ENCODE peak calls at places on chromosomes 1 and 21, in seven cellular contexts. Q is heart right ventricle; H is CD8-positive, alpha-beta T cell; K is mammary epithelial cell; T is esophagus squamous epithelium; Z is thyroid gland; S is AG04450. C is an unnamed sample.

GRCh38 chr1:101846820-101847219 is 149.9 kb downstream of the OLFM3 start:
- DNase-seq in T (no peak), H (no peak), K (no peak), S (no peak), Q (no peak), Z (no peak), C (no peak)

GRCh38 chr1:179599623-179600249 is 8.1 kb downstream of the TDRD5 start:
- DNase-seq in S (no peak), K (peak; percentile 32), Z (peak; percentile 49), H (no peak), Q (no peak), T (no peak), C (peak; percentile 37)

GRCh38 chr1:60978421-60979357 is 103.7 kb upstream of the NFIA start:
- DNase-seq in K (peak; percentile 38), S (no peak), Q (peak; percentile 23), Z (no peak), H (peak; percentile 24), T (no peak), C (peak; percentile 11)

GRCh38 chr1:166479052-166479631 is 312.3 kb upstream of the FAM78B start:
- DNase-seq in S (peak; percentile 6), H (peak; percentile 37), K (peak; percentile 9), Q (peak; percentile 21), Z (peak; percentile 57), T (no peak), C (peak; percentile 34)

GRCh38 chr21:45514311-45515021 is 27.8 kb downstream of the SLC19A1 start:
- DNase-seq in Z (no peak), H (no peak), K (no peak), S (no peak), Q (peak; percentile 8), T (no peak), C (no peak)

GRCh38 chr1:36351222-36351977 is 28.0 kb upstream of the EVA1B start:
- DNase-seq in Z (peak; percentile 80), Q (no peak), T (no peak), K (peak; percentile 86), S (no peak), H (no peak), C (no peak)

GRCh38 chr1:211928222-211928856 is 97.8 kb upstream of the LPGAT1 start:
- DNase-seq in T (no peak), S (no peak), Z (no peak), Q (no peak), K (peak; percentile 92), H (no peak), C (no peak)

GRCh38 chr1:165912638-165913037 is 85.2 kb downstream of the UCK2 start:
- DNase-seq in Q (no peak), S (no peak), T (no peak), H (no peak), Z (no peak), K (no peak), C (no peak)

GRCh38 chr21:38244885-38245869 is 11.6 kb upstream of the KCNJ15 start:
- DNase-seq in Q (no peak), K (peak; percentile 99), S (peak; percentile 74), H (peak; percentile 25), T (no peak), Z (no peak), C (peak; percentile 14)

GRCh38 chr1:233879841-233880240 is 24.6 kb upstream of the SLC35F3 start:
- DNase-seq in K (no peak), H (no peak), Z (no peak), S (no peak), T (no peak), Q (no peak), C (no peak)

GRCh38 chr1:228867951-228868730 is 132.9 kb downstream of the RHOU start:
- DNase-seq in Q (no peak), Z (no peak), T (no peak), H (no peak), K (no peak), S (no peak), C (no peak)

GRCh38 chr1:3717715-3718601 is 34.3 kb upstream of the CCDC27 start:
- DNase-seq in S (no peak), T (no peak), K (no peak), Q (no peak), H (no peak), Z (no peak), C (peak; percentile 14)

GRCh38 chr1:155125946-155126493 is 1.7 kb upstream of the EFNA1 start:
- DNase-seq in H (no peak), Z (peak; percentile 73), K (no peak), S (no peak), T (no peak), Q (peak; percentile 61), C (no peak)

GRCh38 chr1:157776971-157777386 is at the start of gene FCRL2:
- DNase-seq in T (no peak), Q (no peak), K (no peak), Z (no peak), S (no peak), H (no peak), C (peak; percentile 7)

GRCh38 chr21:44926364-44927101 is 5.8 kb upstream of the ITGB2 start:
- DNase-seq in S (no peak), T (no peak), H (peak; percentile 63), Z (no peak), K (peak; percentile 83), Q (no peak), C (peak; percentile 69)

GRCh38 chr1:233261615-233262168 is 33.8 kb downstream of the PCNX2 start:
- DNase-seq in Q (no peak), H (no peak), S (no peak), T (no peak), Z (no peak), K (no peak), C (no peak)

GRCh38 chr1:244041475-244042100 is 9.5 kb upstream of the ZBTB18 start:
- DNase-seq in S (no peak), Q (no peak), T (no peak), K (no peak), H (no peak), Z (no peak), C (no peak)

GRCh38 chr1:94924967-94925366 is 1.9 kb downstream of the CNN3 start:
- DNase-seq in S (no peak), H (no peak), Q (no peak), K (peak; percentile 31), Z (no peak), T (no peak), C (no peak)

GRCh38 chr1:94926915-94927404 is at the start of gene CNN3:
- DNase-seq in K (peak; percentile 92), S (peak; percentile 83), Z (peak; percentile 95), H (peak; percentile 73), Q (peak; percentile 94), T (no peak), C (no peak)

GRCh38 chr1:94925561-94926364 is 1.1 kb downstream of the CNN3 start:
- DNase-seq in K (peak; percentile 84), Z (peak; percentile 73), S (peak; percentile 80), T (no peak), H (no peak), Q (peak; percentile 61), C (no peak)

GRCh38 chr1:94927405-94928175 is 680 bp upstream of the CNN3 start:
- DNase-seq in Q (no peak), H (no peak), S (no peak), K (peak; percentile 36), Z (peak; percentile 59), T (no peak), C (no peak)

DNA sequence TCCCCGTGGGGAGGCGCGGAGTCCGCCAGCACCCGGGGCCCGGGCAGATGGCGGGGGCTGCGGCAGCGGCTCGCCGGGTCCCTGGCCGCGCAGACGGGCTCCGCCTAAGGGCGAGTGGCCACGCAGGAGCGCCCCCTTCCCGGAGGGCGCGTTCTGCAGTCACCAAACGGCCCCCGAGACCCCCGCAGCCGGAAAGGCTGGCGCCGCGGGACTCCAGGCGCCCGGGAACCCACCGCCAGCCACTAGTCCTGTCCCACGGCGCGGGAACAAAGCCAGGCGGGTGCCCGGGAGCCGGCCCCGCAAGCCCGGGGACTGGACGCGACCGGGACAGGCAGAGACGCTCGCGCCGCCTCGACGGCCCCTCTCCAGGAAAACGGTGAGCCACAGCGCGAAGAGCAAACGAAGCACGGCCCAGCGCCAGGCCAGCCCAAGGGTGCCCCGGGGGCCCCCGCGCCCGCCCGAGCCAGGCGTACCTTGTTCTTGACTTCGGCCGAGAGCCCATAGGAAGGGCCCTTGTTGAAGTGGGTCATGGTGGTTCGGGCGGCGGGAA is 470 bp downstream of the CNN3 start:
- DNase-seq in H (peak; percentile 28), K (peak; percentile 48), Q (peak; percentile 75), T (no peak), S (no peak), Z (peak; percentile 58), C (no peak)
- TF ChIP-seq CTCF in H (no peak), K (peak; percentile 43), Q (peak; percentile 38), T (peak; percentile 37), S (peak; percentile 52), Z (peak; percentile 46), C (no peak)

DNA sequence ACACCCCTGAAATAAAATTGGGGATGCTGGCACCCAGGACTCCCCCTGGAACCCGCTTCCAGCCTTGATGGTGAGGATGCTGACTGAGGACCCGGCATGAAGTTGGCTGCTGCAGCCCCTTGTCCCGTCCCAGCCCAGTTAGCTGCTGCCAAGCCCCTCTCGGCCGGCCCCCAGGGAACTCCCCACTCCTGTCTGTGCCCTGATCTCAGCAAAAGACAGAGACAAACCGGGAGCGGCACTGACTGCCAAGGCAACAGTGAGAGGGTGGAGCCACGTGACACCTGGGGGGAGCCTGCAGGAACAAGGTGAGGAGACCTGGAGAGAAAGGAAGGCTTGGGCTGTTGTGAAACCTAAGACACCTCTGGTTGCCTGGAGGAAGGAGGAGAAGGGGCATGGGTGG is 24.7 kb downstream of the CASZ1 start:
- DNase-seq in T (no peak), H (no peak), K (no peak), S (no peak), Q (no peak), Z (no peak), C (no peak)
- H3K27ac ChIP-seq in T (no peak overlapping the region), H (no peak overlapping the region), K (no peak overlapping the region), S (no peak overlapping the region), Q (no peak overlapping the region), Z (no peak overlapping the region), C (no peak overlapping the region)

GRCh38 chr1:187621961-187622360 is 793.2 kb downstream of the PLA2G4A start:
- DNase-seq in Z (no peak), T (no peak), Q (no peak), S (no peak), H (no peak), K (peak; percentile 34), C (peak; percentile 81)
- TF ChIP-seq CTCF in Z (no peak), T (no peak), Q (no peak), S (no peak), H (no peak), K (no peak), C (no peak)

GRCh38 chr1:46394108-46394871 is at the start of gene FAAH:
- DNase-seq in Z (peak; percentile 83), S (no peak), H (peak; percentile 38), Q (peak; percentile 70), K (peak; percentile 73), T (no peak), C (no peak)
- H3K27ac ChIP-seq in Z (peak within 1 kb of the TSS; percentile 85), S (no peak within 1 kb of the TSS), H (no peak within 1 kb of the TSS), Q (no peak within 1 kb of the TSS), K (no peak within 1 kb of the TSS), T (peak within 1 kb of the TSS; percentile 54), C (no peak within 1 kb of the TSS)

C was measured in HL-60.